ENCODE peak calls at places on chromosomes 3 and 15, in five cellular contexts. D, Q, X, M and E are unnamed samples. For H3K4me1 and H3K9me3, the result is how much of the 10 kb centered on the place peaks cover.

GRCh38 chr3:52121813-52122212 is 32.4 kb downstream of the POC1A start:
- DNase-seq in D (no peak), Q (no peak), X (no peak), M (peak), E (no peak)

GRCh38 chr3:713225-713624 is 379.6 kb upstream of the CNTN6 start:
- DNase-seq in D (no peak), Q (no peak), X (no peak), M (no peak), E (no peak)

GRCh38 chr3:75951941-75952340 is 166.6 kb upstream of the ZNF717 start:
- DNase-seq in D (no peak), Q (no peak), X (no peak), M (no peak), E (no peak)

GRCh38 chr3:115713247-115713646 is 89.9 kb downstream of the GAP43 start:
- DNase-seq in D (peak), Q (no peak), X (no peak), M (peak), E (peak)

GRCh38 chr3:127085576-127085975 is 102.7 kb downstream of the PLXNA1 start:
- DNase-seq in D (no peak), Q (no peak), X (no peak), M (no peak), E (no peak)

GRCh38 chr3:196689941-196690660 is 21.9 kb downstream of the CEP19 start:
- DNase-seq in D (no peak), Q (no peak), X (no peak), M (no peak), E (no peak)

GRCh38 chr3:25428003-25428861 is at the start of gene RARB:
- DNase-seq in D (peak), Q (no peak), X (peak), M (peak), E (peak)

GRCh38 chr3:130515755-130516154 is 1.2 kb upstream of the COL6A6 start:
- DNase-seq in D (no peak), Q (no peak), X (no peak), M (no peak), E (no peak)

GRCh38 chr3:177300039-177300833 is 103.0 kb upstream of the TBL1XR1 start:
- DNase-seq in D (peak), Q (no peak), X (no peak), M (peak), E (peak)

GRCh38 chr3:55309336-55309735 is 177.8 kb downstream of the WNT5A start:
- DNase-seq in D (peak), Q (no peak), X (no peak), M (no peak), E (no peak)

GRCh38 chr3:71247221-71247947 is 336.1 kb downstream of the FOXP1 start:
- DNase-seq in D (no peak), Q (no peak), X (peak), M (peak), E (peak)

GRCh38 chr3:38139191-38139590 is 730 bp downstream of the MYD88 start:
- DNase-seq in D (no peak), Q (no peak), X (no peak), M (no peak), E (no peak)

GRCh38 chr3:72380711-72381508 is 467.3 kb downstream of the SHQ1 start:
- DNase-seq in D (no peak), Q (no peak), X (no peak), M (no peak), E (no peak)

GRCh38 chr3:16300282-16300681 is 35.3 kb downstream of the OXNAD1 start:
- DNase-seq in D (peak), Q (peak), X (no peak), M (no peak), E (no peak)

GRCh38 chr3:62653806-62654205 is 221.4 kb downstream of the CADPS start:
- DNase-seq in D (no peak), Q (no peak), X (no peak), M (no peak), E (no peak)

GRCh38 chr3:25589783-25590258 is 74.9 kb downstream of the TOP2B start:
- DNase-seq in D (no peak), Q (no peak), X (no peak), M (no peak), E (no peak)

GRCh38 chr3:13046569-13047279 is 26.5 kb downstream of the IQSEC1 start:
- DNase-seq in D (no peak), Q (no peak), X (no peak), M (no peak), E (no peak)

GRCh38 chr3:17945799-17946381 is 203.5 kb upstream of the TBC1D5 start:
- DNase-seq in D (peak), Q (no peak), X (no peak), M (no peak), E (peak)

GRCh38 chr3:152834354-152835310 is at the start of gene P2RY1:
- DNase-seq in D (peak), Q (no peak), X (peak), M (peak), E (peak)

GRCh38 chr3:38650248-38650940 is 907 bp upstream of the SCN5A start:
- DNase-seq in D (no peak), Q (peak), X (no peak), M (no peak), E (peak)

GRCh38 chr3:140434261-140434905 is 243.5 kb upstream of the TRIM42 start:
- DNase-seq in D (no peak), Q (no peak), X (no peak), M (no peak), E (no peak)

GRCh38 chr15:72800819-72801481 is 17.4 kb upstream of the ADPGK start:
- DNase-seq in D (no peak), Q (no peak), X (no peak), M (no peak), E (no peak)

GRCh38 chr15:56987286-56987685 is 68.8 kb downstream of the TCF12 start:
- DNase-seq in D (no peak), Q (no peak), X (no peak), M (no peak), E (no peak)
- H3K4me1 ChIP-seq in D (under half), Q (under half), X (half or more), M (under half), E (under half)

GRCh38 chr3:53221827-53222182 is 34.0 kb downstream of the TKT start:
- DNase-seq in D (no peak), Q (no peak), X (no peak), M (no peak), E (no peak)
- H3K27ac ChIP-seq in D (no peak), Q (no peak), X (peak), M (no peak), E (no peak)

DNA sequence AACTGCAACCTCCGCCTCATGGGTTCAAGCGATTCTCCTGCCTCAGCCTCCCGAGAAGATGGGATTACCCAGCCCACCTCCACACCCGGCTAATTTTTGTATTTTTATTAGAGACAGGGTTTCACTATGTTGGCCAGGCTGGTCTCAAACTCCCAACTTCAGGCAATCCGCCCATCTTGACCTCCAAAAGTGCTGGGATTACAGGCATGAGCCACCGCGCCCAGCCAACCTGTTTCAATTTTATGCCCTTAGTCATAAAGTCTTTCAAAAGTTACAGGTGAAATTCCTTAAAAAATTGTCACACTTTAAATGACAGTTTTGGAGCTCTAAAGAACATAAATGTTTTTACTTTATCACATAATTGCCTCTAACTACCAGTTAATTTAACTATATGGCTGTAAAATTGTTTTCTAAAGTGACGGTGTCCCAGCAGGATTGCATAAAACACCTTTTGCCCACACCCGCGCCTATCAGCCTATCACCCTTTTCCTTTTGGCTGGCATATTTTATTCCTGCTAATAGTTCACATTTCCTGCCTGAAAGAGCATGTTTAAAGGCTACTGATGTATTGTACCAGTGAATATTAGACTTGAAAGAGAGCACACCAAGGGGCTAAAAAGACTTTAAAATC is 164.2 kb upstream of the SEMA6D start:
- DNase-seq in D (no peak), Q (no peak), X (no peak), M (no peak), E (no peak)
- H3K9me3 ChIP-seq in D (under half), Q (under half), X (under half), M (under half), E (under half)

DNA sequence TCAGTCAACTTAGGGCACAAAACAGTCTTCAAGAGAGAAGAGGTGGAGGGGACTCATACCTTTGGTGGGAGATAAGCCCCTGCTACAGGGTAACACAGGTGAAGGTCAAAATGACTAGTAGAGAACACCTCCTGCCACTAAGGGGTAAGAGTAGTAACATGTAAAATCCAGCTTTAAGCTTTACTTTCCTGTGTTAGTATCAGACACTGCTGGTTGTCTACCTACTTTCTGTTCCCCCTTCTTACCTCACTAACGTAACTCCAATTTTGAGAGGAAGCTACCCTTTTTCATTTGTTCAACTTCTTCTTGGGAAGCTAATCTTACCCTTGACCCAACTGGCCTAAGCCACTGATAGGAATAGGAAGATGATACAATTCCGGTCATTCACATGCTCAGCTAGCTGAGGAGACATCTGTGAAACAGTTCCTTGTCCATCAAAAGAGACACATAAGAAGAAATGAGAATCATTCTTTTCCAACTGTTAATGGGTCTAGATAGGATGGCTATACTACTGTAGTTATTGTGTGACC is 826.8 kb upstream of the CFAP20DC start:
- DNase-seq in D (no peak), Q (no peak), X (no peak), M (no peak), E (no peak)
- H3K4me1 ChIP-seq in D (under half), Q (under half), X (under half), M (under half), E (under half)

GRCh38 chr3:172313671-172314070 is 134.6 kb downstream of the GHSR start:
- DNase-seq in D (peak), Q (no peak), X (no peak), M (no peak), E (peak)

GRCh38 chr3:172316758-172317157 is 131.5 kb downstream of the GHSR start:
- DNase-seq in D (no peak), Q (no peak), X (no peak), M (no peak), E (no peak)

GRCh38 chr3:172317481-172317880 is 130.8 kb downstream of the GHSR start:
- DNase-seq in D (no peak), Q (no peak), X (no peak), M (no peak), E (no peak)

GRCh38 chr3:172314616-172315015 is 133.6 kb downstream of the GHSR start:
- DNase-seq in D (no peak), Q (no peak), X (no peak), M (no peak), E (peak)

GRCh38 chr3:172315401-172316091 is 132.7 kb downstream of the GHSR start:
- DNase-seq in D (peak), Q (no peak), X (peak), M (peak), E (no peak)
- H3K27ac ChIP-seq in D (peak), Q (no peak), X (peak), M (no peak), E (no peak)

DNA sequence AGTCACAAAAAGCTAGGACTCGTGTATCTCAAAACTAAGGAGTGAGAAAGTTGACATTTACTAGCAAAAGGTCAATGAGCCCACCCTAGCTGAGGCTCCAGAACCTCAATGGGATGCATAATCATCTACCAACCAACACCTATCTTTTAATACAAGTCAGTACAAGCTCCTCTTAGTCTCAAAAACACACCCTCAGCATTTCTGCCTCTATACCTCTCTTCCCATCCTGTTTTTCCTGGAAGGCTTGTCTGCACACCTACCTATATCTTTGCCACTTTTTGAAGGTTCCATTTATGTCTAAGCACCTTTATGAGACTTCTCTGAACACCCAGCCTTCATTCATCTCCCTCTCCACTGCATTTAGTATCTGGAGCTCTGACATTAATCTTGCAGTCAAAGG is 10.0 kb downstream of the WWTR1 start:
- DNase-seq in D (no peak), Q (no peak), X (no peak), M (no peak), E (no peak)
- H3K9me3 ChIP-seq in D (under half), Q (under half), X (under half), M (under half), E (under half)

GRCh38 chr3:167113466-167113865 is 266.6 kb downstream of the ZBBX start:
- DNase-seq in D (no peak), Q (no peak), X (no peak), M (no peak), E (no peak)

GRCh38 chr3:167114619-167115018 is 265.5 kb downstream of the ZBBX start:
- DNase-seq in D (no peak), Q (no peak), X (no peak), M (no peak), E (no peak)

GRCh38 chr3:167106456-167106855 is 273.6 kb downstream of the ZBBX start:
- DNase-seq in D (no peak), Q (no peak), X (no peak), M (no peak), E (no peak)

GRCh38 chr3:167109746-167110145 is 270.4 kb downstream of the ZBBX start:
- DNase-seq in D (no peak), Q (no peak), X (no peak), M (no peak), E (no peak)

DNA sequence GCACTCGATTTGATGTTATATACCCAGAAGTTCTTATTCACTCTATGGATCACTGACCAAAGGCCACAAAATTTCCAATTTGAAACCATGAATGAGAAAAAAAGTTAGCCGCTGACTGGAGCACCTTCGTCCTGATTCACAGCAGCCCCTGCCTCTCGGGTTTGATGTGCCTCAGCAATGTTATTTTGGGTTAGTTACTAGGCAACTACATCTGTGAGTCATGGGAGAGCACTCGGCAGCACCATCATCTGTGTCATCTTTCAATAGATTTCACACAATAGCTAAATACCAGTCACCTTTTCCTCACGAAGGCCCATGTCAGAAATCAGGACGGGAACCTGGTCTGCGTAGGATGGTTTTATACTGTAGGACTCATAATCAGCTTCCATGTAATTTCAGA is 269.2 kb downstream of the ZBBX start:
- DNase-seq in D (peak), Q (no peak), X (no peak), M (no peak), E (peak)
- H3K4me1 ChIP-seq in D (under half), Q (under half), X (under half), M (under half), E (under half)

DNA sequence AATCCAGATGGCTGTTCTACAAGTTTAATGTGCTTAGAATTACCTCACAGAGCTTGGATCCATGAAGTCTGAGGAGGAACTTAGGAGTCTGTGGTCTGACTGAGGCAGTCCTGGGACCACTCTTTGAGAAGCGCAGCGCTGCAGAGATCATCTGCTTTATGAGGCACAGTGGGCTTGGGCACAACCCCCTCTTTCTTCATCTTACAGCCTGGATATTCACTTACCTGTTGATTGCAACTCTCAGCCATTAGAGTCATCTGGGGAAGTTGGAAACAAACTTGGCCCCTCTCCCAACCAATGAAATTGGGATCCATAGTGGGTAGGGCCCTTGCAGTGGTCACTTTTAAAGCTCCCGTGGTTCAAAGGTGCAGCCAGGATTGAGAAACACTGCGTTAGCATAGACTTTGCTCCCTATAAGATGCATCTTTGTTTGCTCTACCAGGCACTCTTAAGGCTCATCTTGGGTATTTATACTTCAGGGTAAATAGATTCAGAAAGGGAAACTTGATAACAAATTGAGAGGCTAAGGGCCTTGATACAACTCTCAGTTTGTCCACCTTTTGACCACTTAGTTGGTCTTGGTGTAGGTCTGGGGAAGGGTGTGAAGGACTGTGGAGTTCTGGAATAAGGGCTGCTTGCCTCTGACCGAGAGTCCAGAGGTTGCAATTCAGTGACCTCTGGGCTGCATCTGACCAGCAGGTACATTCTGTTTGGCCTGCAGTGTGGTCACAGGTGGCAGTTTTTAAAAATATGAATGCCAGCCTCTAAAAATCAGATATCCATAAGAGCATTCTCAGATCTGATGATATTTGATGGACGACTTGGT is 22.8 kb downstream of the FEM1B start:
- DNase-seq in D (no peak), Q (no peak), X (no peak), M (no peak), E (no peak)
- H3K27ac ChIP-seq in D (no peak), Q (no peak), X (no peak), M (no peak), E (no peak)